ENCODE peak calls at places on chromosomes 13 and 19, in four cellular contexts. V, U, B and D are unnamed samples.

GRCh38 chr13:86563308-86563707 is 764.1 kb upstream of the SLITRK6 start:
- DNase-seq in V (peak), U (no peak), B (no peak), D (no peak)

GRCh38 chr19:48390188-48391099 is 907 bp downstream of the KDELR1 start:
- DNase-seq in B (peak), V (peak), U (peak), D (peak)

GRCh38 chr19:12806242-12807131 is at the start of gene RNASEH2A:
- DNase-seq in U (peak), B (peak), V (peak), D (peak)

GRCh38 chr19:10009269-10009665 is 1.0 kb downstream of the COL5A3 start:
- DNase-seq in B (peak), U (no peak), V (peak), D (no peak)

GRCh38 chr13:21075303-21076264 is 14.2 kb upstream of the LATS2 start:
- DNase-seq in V (no peak), B (no peak), U (no peak), D (no peak)

GRCh38 chr19:14434157-14434501 is 1.0 kb downstream of the PKN1 start:
- DNase-seq in B (no peak), U (no peak), V (no peak), D (no peak)

GRCh38 chr13:104008571-104009435 is 942.6 kb upstream of the SLC10A2 start:
- DNase-seq in B (no peak), U (no peak), V (peak), D (no peak)

GRCh38 chr13:44574466-44574855 is 1.7 kb downstream of the TSC22D1 start:
- DNase-seq in V (peak), B (no peak), U (no peak), D (no peak)

GRCh38 chr13:74443623-74444022 is 309.4 kb upstream of the KLF12 start:
- DNase-seq in B (no peak), U (no peak), V (peak), D (peak)

GRCh38 chr13:43140985-43141384 is 117.6 kb downstream of the DNAJC15 start:
- DNase-seq in B (no peak), U (no peak), V (no peak), D (no peak)

GRCh38 chr19:45322744-45323281 is at the start of gene CKM:
- DNase-seq in U (no peak), V (no peak), B (no peak), D (no peak)

GRCh38 chr13:106602178-106602577 is 34.2 kb upstream of the ARGLU1 start:
- DNase-seq in B (no peak), U (no peak), V (no peak), D (no peak)

GRCh38 chr19:32809754-32810153 is 59.8 kb downstream of the SLC7A9 start:
- DNase-seq in U (no peak), V (no peak), B (no peak), D (no peak)

GRCh38 chr13:114108894-114109293 is 23.5 kb downstream of the RASA3 start:
- DNase-seq in U (no peak), B (no peak), V (no peak), D (no peak)

DNA sequence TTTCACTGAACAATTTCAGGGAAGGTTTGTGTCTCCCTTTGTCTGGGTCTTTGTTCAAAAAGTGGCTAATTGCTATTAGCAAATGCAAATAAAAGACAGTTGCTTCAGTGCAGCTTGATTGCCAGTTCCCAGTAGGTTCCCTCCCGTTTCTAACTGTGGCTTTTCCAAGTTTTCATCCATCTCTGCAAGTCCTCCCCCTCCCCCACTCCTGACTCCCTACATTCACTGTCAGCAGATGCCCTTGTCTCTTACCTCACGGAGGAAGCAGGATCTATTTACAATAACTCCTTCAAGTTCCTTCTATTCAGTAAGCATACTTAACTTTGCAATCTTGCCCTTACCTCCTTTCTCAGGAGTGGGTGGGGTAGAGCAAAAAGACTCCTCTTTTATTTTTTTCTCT is 55.4 kb upstream of the SCEL start:
- DNase-seq in V (no peak), B (no peak), U (no peak), D (no peak)
- TF ChIP-seq MAZ in V (no peak), B (no peak), U (no peak), D (no peak)

DNA sequence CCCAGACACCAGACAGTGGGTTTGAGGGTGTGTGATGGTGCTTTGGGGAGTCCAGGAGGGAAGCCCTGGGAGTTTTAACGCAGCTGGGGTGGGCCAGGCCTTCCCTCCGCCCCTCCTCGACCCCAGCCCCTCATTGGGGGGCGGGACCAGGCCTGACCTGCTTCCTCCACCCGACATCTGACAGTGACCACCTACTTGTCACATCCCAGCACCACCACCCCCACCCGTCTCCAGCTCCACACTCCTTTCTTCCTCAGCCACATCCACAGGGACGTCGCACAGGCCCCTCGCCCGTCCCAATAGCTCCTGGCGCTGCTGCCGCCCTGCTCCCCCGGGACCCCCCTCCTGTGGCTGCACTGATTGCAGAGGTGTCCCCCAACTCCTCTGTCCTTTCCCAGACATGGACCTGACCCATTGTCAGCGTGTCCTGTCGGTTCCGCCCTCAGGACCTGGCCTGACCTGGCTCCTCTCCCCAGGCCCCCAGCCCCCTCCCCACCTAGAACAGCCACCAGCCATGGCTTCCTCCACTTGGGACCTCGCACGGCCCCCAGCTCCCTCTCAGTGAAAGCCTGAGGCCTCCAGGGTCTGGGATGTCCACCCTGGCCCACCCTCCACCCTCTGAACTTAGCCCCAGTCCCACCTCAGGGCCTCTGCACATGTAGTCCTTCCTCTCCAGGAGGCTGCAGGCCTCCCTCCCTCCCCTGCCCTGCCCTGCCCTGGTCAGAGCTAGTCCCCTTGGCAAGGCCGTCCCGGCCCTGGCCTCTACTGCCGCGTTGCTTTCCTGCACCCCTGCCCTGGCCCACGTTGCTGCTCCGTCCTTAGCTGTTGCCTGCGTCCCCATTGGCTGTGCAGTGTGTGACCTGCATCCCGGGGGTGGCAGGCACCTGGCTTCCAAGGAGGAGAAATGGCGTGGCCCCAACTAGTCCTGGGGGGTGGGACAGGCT is 30.4 kb downstream of the COMP start:
- DNase-seq in V (no peak), U (no peak), B (no peak), D (no peak)
- TF ChIP-seq MAZ in V (no peak), U (no peak), B (no peak), D (no peak)

GRCh38 chr19:6059396-6059947 is 50.8 kb downstream of the RFX2 start:
- DNase-seq in U (no peak), V (no peak), B (no peak), D (no peak)

GRCh38 chr19:6059996-6060599 is 50.2 kb downstream of the RFX2 start:
- DNase-seq in B (no peak), U (no peak), V (no peak), D (no peak)

GRCh38 chr19:6062274-6062673 is 48.0 kb downstream of the RFX2 start:
- DNase-seq in V (no peak), U (no peak), B (no peak), D (no peak)

GRCh38 chr19:6061420-6062130 is 48.7 kb downstream of the RFX2 start:
- DNase-seq in B (no peak), U (no peak), V (no peak), D (no peak)

DNA sequence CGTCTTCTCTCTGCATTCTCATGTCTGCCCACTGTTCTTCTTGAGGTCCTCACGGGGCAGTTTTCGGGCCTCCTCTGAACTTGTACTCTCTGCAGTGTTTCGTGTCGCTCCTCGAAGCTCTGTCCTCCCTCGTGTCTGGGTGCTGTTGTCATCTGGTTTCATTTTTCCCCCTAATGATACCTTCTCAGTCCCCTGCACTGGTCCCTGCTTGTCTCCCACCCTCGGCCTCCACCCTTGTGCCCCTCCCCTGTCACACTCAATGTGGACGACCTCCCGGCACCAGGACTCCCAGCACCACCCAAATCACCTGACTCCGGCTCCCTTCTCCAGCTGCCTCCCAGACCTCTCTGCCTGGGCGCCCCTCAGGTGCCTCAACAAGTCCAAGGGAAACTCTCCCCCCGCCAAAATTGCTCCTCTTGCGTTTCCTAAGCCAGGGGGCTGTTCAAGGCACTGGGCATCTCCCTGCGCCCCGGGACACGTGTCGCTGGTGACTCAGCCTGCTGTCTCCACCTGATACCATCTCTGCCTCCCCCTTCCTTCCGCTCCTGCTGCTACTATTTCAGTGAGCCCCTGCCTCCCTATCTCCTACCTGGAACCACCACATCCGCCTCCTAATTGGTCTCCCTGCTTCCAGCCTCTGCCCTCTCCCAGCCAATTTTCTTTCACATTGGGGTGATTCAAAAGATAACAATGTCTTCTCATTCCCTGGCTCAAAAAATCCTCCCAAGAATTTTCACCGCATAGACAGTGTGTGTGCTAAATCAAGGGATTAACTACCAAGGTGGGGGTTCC is 49.5 kb downstream of the RFX2 start:
- DNase-seq in B (peak), V (peak), U (no peak), D (no peak)
- TF ChIP-seq MAZ in B (peak), V (no peak), U (no peak), D (no peak)

GRCh38 chr13:47211106-47211505 is 314.3 kb upstream of the HTR2A start:
- DNase-seq in B (no peak), U (no peak), V (peak), D (no peak)
- TF ChIP-seq MAZ in B (no peak), U (no peak), V (no peak), D (no peak)

GRCh38 chr13:75455962-75456361 is 26.0 kb downstream of the TBC1D4 start:
- DNase-seq in V (no peak), U (no peak), B (no peak), D (no peak)
- TF ChIP-seq MAZ in V (no peak), U (no peak), B (no peak), D (no peak)

GRCh38 chr19:55345818-55346724 is 6.4 kb downstream of the KMT5C start:
- DNase-seq in V (no peak), B (peak), U (no peak), D (no peak)

GRCh38 chr19:55347442-55348009 is 7.0 kb downstream of the COX6B2 start:
- DNase-seq in U (no peak), V (no peak), B (no peak), D (no peak)

GRCh38 chr19:55346725-55347441 is 7.2 kb downstream of the KMT5C start:
- DNase-seq in B (no peak), U (no peak), V (no peak), D (no peak)

GRCh38 chr19:55350620-55351315 is 3.8 kb downstream of the COX6B2 start:
- DNase-seq in B (no peak), U (no peak), V (no peak), D (no peak)

GRCh38 chr19:55348317-55349034 is 6.0 kb downstream of the COX6B2 start:
- DNase-seq in U (no peak), V (no peak), B (no peak), D (no peak)
- TF ChIP-seq MAZ in U (no peak), V (no peak), B (no peak), D (no peak)

GRCh38 chr19:28359819-28360414 is 853.0 kb downstream of the UQCRFS1 start:
- DNase-seq in B (no peak), V (no peak), U (no peak), D (no peak)
- TF ChIP-seq MAZ in B (no peak), V (no peak), U (no peak), D (no peak)

DNA sequence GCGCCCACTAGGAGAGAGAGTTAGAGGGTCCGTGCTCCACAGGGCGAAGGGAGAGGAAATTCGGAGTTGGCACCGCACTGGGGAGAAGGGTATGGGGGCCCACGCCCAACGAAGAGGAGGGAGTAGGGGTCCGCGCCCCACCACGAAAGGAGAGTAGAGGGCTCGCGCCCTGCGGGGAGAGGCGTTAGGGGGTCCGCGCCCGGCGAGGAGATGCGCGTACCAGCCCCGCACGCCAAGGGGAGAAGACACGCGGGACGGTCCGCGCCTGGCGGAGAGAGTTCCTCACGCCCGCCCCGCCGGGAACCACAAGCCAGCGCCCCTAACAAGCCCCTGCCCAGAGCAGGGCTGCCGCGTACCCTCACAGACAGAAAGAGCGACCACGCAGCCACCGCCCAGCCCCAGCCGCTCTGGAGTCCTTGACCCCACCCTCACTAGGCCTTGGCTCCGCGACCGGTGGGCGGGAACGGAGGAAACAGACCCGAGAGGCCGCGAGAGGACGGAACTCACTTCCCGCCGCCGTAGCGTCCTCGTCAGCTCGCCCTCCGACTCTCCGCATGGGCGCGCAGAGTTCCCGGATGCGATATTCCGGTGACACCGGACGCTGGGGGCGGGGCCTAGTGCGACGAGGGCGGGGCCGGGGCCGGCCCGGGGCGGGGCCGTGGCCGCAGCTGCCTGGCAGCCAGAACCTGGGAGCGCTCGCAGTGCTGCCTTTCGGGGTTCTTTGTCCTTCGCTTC is 20.0 kb upstream of the ZSCAN18 start:
- DNase-seq in U (no peak), V (no peak), B (no peak), D (no peak)
- TF ChIP-seq MAZ in U (no peak), V (no peak), B (no peak), D (no peak)